ENCODE peak calls at places on chromosomes 1 and 21, in nine cellular contexts. D is choroid plexus epithelial cell; V is stimulated activated CD8-positive, alpha-beta memory T cell treated with anti-CD3 and anti-CD28 coated beads, Interleukin-2, amount 100 ng/mL, for 48 hours; X is fibroblast of the aortic adventitia; S is SK-N-DZ; Q is iPS-NIHi11; T is aorta; C is stimulated activated CD4-positive, alpha-beta T cell treated with anti-CD3 and anti-CD28 coated beads, Interleukin-12 subunit alpha, Interleukin-12 subunit beta, amount 100 ng/mL, for 48 hours; A is NCI-H748 treated with DMSO at 0.1 percent for 48 hours. R is an unnamed sample.

GRCh38 chr1:197313713-197314112 is 45.7 kb downstream of the CRB1 start:
- DNase-seq in D (no peak), V (no peak), X (no peak), S (no peak), Q (no peak), T (no peak), C (no peak), A (no peak), R (no peak)

GRCh38 chr1:118977591-118977990 is 10.6 kb downstream of the TBX15 start:
- DNase-seq in D (no peak), V (no peak), X (no peak), S (no peak), Q (no peak), T (no peak), C (no peak), A (no peak), R (no peak)

GRCh38 chr1:19776287-19776686 is 23.4 kb downstream of the TMCO4 start:
- DNase-seq in D (no peak), V (no peak), X (no peak), S (no peak), Q (no peak), T (no peak), C (no peak), A (no peak), R (no peak)

GRCh38 chr1:117146570-117147340 is 25.2 kb upstream of the TRIM45 start:
- DNase-seq in D (peak; percentile 91), V (no peak), X (peak; percentile 94), S (no peak), Q (peak; percentile 31), T (no peak), C (no peak), A (no peak), R (no peak)

GRCh38 chr21:29829514-29830255 is 110.1 kb downstream of the GRIK1 start:
- DNase-seq in D (peak; percentile 50), V (no peak), X (peak; percentile 25), S (no peak), Q (no peak), T (no peak), C (no peak), A (no peak), R (no peak)

GRCh38 chr1:10052347-10052746 is 19.6 kb downstream of the UBE4B start:
- DNase-seq in D (no peak), V (no peak), X (no peak), S (no peak), Q (no peak), T (no peak), C (no peak), A (no peak), R (no peak)

GRCh38 chr1:211951856-211952255 is 83.5 kb downstream of the INTS7 start:
- DNase-seq in D (peak; percentile 77), V (no peak), X (peak; percentile 49), S (no peak), Q (peak; percentile 35), T (no peak), C (no peak), A (no peak), R (no peak)

GRCh38 chr1:228014235-228014930 is 7.6 kb downstream of the WNT3A start:
- DNase-seq in D (peak; percentile 39), V (no peak), X (peak; percentile 37), S (no peak), Q (no peak), T (peak; percentile 72), C (no peak), A (no peak), R (peak; percentile 57)

GRCh38 chr1:88983791-88984552 is 8.5 kb downstream of the KYAT3 start:
- DNase-seq in D (peak; percentile 77), V (no peak), X (peak; percentile 72), S (peak; percentile 21), Q (peak; percentile 44), T (no peak), C (no peak), A (peak; percentile 30), R (no peak)

GRCh38 chr1:43600033-43601020 is 49.6 kb upstream of the KDM4A start:
- DNase-seq in D (no peak), V (no peak), X (no peak), S (no peak), Q (peak; percentile 53), T (no peak), C (no peak), A (no peak), R (no peak)

GRCh38 chr1:205783904-205784303 is 8.6 kb upstream of the RAB29 start:
- DNase-seq in D (peak; percentile 27), V (no peak), X (peak; percentile 88), S (no peak), Q (no peak), T (peak; percentile 81), C (no peak), A (no peak), R (no peak)

GRCh38 chr1:233289676-233290075 is 5.8 kb downstream of the PCNX2 start:
- DNase-seq in D (no peak), V (no peak), X (no peak), S (no peak), Q (peak; percentile 64), T (no peak), C (no peak), A (peak; percentile 30), R (no peak)

GRCh38 chr1:31441073-31441472 is 28.1 kb downstream of the SERINC2 start:
- DNase-seq in D (no peak), V (no peak), X (no peak), S (no peak), Q (no peak), T (no peak), C (no peak), A (no peak), R (no peak)

GRCh38 chr21:36454079-36454478 is 25.8 kb downstream of the CLDN14 start:
- DNase-seq in D (no peak), V (no peak), X (no peak), S (no peak), Q (peak; percentile 50), T (no peak), C (no peak), A (peak; percentile 47), R (no peak)

GRCh38 chr1:56278052-56278451 is 301.3 kb downstream of the PLPP3 start:
- DNase-seq in D (no peak), V (no peak), X (no peak), S (no peak), Q (no peak), T (no peak), C (no peak), A (no peak), R (no peak)

GRCh38 chr1:113320272-113320671 is 70.0 kb upstream of the MAGI3 start:
- DNase-seq in D (no peak), V (no peak), X (no peak), S (no peak), Q (no peak), T (no peak), C (no peak), A (peak; percentile 38), R (no peak)

GRCh38 chr1:3651011-3651938 is 1.0 kb upstream of the TP73 start:
- DNase-seq in D (no peak), V (no peak), X (no peak), S (no peak), Q (peak; percentile 71), T (peak; percentile 78), C (no peak), A (no peak), R (peak; percentile 81)

GRCh38 chr1:206951318-206952105 is 5.2 kb upstream of the PIGR start:
- DNase-seq in D (no peak), V (no peak), X (no peak), S (no peak), Q (no peak), T (no peak), C (no peak), A (no peak), R (no peak)

GRCh38 chr1:111873460-111873859 is 116.0 kb downstream of the KCND3 start:
- DNase-seq in D (no peak), V (no peak), X (no peak), S (no peak), Q (no peak), T (no peak), C (no peak), A (no peak), R (no peak)

GRCh38 chr1:183215076-183215720 is 29.1 kb downstream of the LAMC2 start:
- DNase-seq in D (no peak), V (no peak), X (no peak), S (peak; percentile 63), Q (no peak), T (no peak), C (no peak), A (no peak), R (no peak)

GRCh38 chr1:226575436-226576390 is 27.1 kb downstream of the STUM start:
- DNase-seq in D (no peak), V (no peak), X (no peak), S (no peak), Q (no peak), T (no peak), C (no peak), A (no peak), R (no peak)

GRCh38 chr1:185581961-185582725 is 152.0 kb upstream of the HMCN1 start:
- DNase-seq in D (no peak), V (no peak), X (no peak), S (no peak), Q (no peak), T (no peak), C (no peak), A (no peak), R (no peak)

GRCh38 chr1:229600229-229600628 is 25.7 kb downstream of the TAF5L start:
- DNase-seq in D (no peak), V (no peak), X (no peak), S (no peak), Q (no peak), T (no peak), C (no peak), A (no peak), R (no peak)

GRCh38 chr1:161115132-161115711 is 2.6 kb downstream of the PFDN2 start:
- DNase-seq in D (peak; percentile 97), V (no peak), X (peak; percentile 76), S (no peak), Q (no peak), T (no peak), C (no peak), A (no peak), R (no peak)

GRCh38 chr21:26849428-26850115 is 4.4 kb upstream of the ADAMTS1 start:
- DNase-seq in D (peak; percentile 86), V (no peak), X (peak; percentile 89), S (peak; percentile 62), Q (no peak), T (no peak), C (no peak), A (no peak), R (no peak)

GRCh38 chr21:35106246-35106835 is 57.2 kb upstream of the RUNX1 start:
- DNase-seq in D (no peak), V (no peak), X (peak; percentile 23), S (no peak), Q (no peak), T (no peak), C (no peak), A (no peak), R (no peak)

GRCh38 chr1:27885114-27885528 is 12.8 kb downstream of the THEMIS2 start:
- DNase-seq in D (no peak), V (no peak), X (no peak), S (no peak), Q (no peak), T (no peak), C (no peak), A (no peak), R (peak; percentile 80)

GRCh38 chr1:108050134-108050533 is 85.2 kb upstream of the VAV3 start:
- DNase-seq in D (no peak), V (no peak), X (no peak), S (no peak), Q (no peak), T (peak; percentile 74), C (no peak), A (no peak), R (no peak)